ENCODE peak calls at places on chromosome 19, in nine cellular contexts. L is activated CD4-positive, CD25-positive, alpha-beta regulatory T cell; F is endothelial cell; E is ACHN; W is NCI-H2029 treated with DMSO at 0.1 percent for 48 hours; V is AG04450; X is GM03348; R is HTR-8/SVneo; M is stimulated activated CD8-positive, alpha-beta memory T cell treated with anti-CD3 and anti-CD28 coated beads, Interleukin-12 subunit alpha, Interleukin-12 subunit beta, amount 100 ng/mL, for 1 hour. N is an unnamed sample.

GRCh38 chr19:8585894-8586750 is 8.9 kb upstream of the MYO1F start:
- DNase-seq in F (peak; percentile 82), L (no peak), V (no peak), R (no peak), E (peak; percentile 15), W (no peak), M (no peak), X (peak; percentile 43), N (no peak)

GRCh38 chr19:24052811-24053210 is 34.2 kb upstream of the ZNF254 start:
- DNase-seq in M (no peak), F (no peak), E (no peak), L (no peak), X (no peak), V (no peak), W (no peak), R (no peak), N (peak; percentile 57)

GRCh38 chr19:49997709-49998108 is 27.5 kb downstream of the VRK3 start:
- DNase-seq in W (peak; percentile 14), L (no peak), V (no peak), F (peak; percentile 19), E (peak; percentile 48), R (peak; percentile 53), M (no peak), X (peak; percentile 39), N (no peak)

GRCh38 chr19:36573948-36574726 is 1.0 kb upstream of the ZNF529 start:
- DNase-seq in R (no peak), L (no peak), V (no peak), F (no peak), W (no peak), E (peak; percentile 19), M (no peak), X (no peak), N (peak; percentile 28)

GRCh38 chr19:24048261-24048660 is 38.7 kb upstream of the ZNF254 start:
- DNase-seq in F (no peak), E (no peak), M (no peak), V (no peak), W (no peak), X (no peak), L (no peak), R (no peak), N (no peak)

GRCh38 chr19:3670258-3670795 is 29.9 kb downstream of the PIP5K1C start:
- DNase-seq in F (no peak), V (peak; percentile 73), R (no peak), X (peak; percentile 94), W (no peak), L (no peak), M (no peak), E (no peak), N (peak; percentile 93)

GRCh38 chr19:49497047-49497789 is 984 bp downstream of the RPS11 start:
- DNase-seq in R (peak; percentile 37), F (no peak), L (peak; percentile 37), W (no peak), X (peak; percentile 76), M (peak; percentile 58), E (peak; percentile 42), V (no peak), N (peak; percentile 60)

GRCh38 chr19:12913011-12913561 is 6.0 kb downstream of the SYCE2 start:
- DNase-seq in X (peak; percentile 72), W (peak; percentile 98), R (no peak), M (no peak), E (no peak), L (no peak), V (peak; percentile 21), F (no peak), N (peak; percentile 72)

GRCh38 chr19:47414469-47414868 is 4.9 kb downstream of the MEIS3 start:
- DNase-seq in R (no peak), F (peak; percentile 48), E (no peak), M (no peak), X (no peak), V (no peak), W (no peak), L (no peak), N (no peak)

GRCh38 chr19:8609210-8610040 is 1.1 kb downstream of the ADAMTS10 start:
- DNase-seq in L (no peak), M (no peak), F (peak; percentile 69), W (no peak), X (peak; percentile 85), R (peak; percentile 60), E (no peak), V (no peak), N (peak; percentile 28)

GRCh38 chr19:38559428-38560401 is 58.0 kb downstream of the MAP4K1 start:
- DNase-seq in X (no peak), M (no peak), L (no peak), F (no peak), W (no peak), R (no peak), V (no peak), E (peak; percentile 65), N (peak; percentile 21)

GRCh38 chr19:1063909-1064660 is 2.9 kb upstream of the ARHGAP45 start:
- DNase-seq in V (no peak), E (no peak), R (no peak), F (no peak), X (no peak), L (no peak), W (no peak), M (no peak), N (no peak)

GRCh38 chr19:21434967-21435544 is 38.1 kb downstream of the ZNF493 start:
- DNase-seq in W (peak; percentile 53), F (no peak), X (no peak), M (no peak), E (no peak), V (no peak), R (no peak), L (no peak), N (no peak)

GRCh38 chr19:3186377-3186688 is 603 bp downstream of the NCLN start:
- DNase-seq in W (no peak), V (no peak), M (no peak), L (no peak), F (no peak), R (no peak), E (no peak), X (no peak), N (no peak)

GRCh38 chr19:5436101-5436947 is 18.9 kb upstream of the ZNRF4 start:
- DNase-seq in E (peak; percentile 40), R (peak; percentile 95), L (no peak), F (peak; percentile 88), W (no peak), M (no peak), V (peak; percentile 55), X (peak; percentile 98), N (no peak)

GRCh38 chr19:19594371-19594770 is 24.1 kb downstream of the PBX4 start:
- DNase-seq in R (no peak), W (no peak), F (no peak), V (no peak), M (no peak), X (no peak), L (no peak), E (no peak), N (no peak)

GRCh38 chr19:33796164-33797100 is at the start of gene KCTD15:
- DNase-seq in V (no peak), M (no peak), X (peak; percentile 68), W (no peak), E (peak; percentile 38), F (peak; percentile 55), L (no peak), R (no peak), N (peak; percentile 48)

GRCh38 chr19:1815605-1816529 is 3.8 kb upstream of the ATP8B3 start:
- DNase-seq in L (no peak), F (no peak), E (no peak), V (no peak), R (no peak), X (no peak), W (no peak), M (no peak), N (no peak)

GRCh38 chr19:10328558-10329429 is 4.5 kb downstream of the RAVER1 start:
- DNase-seq in E (no peak), W (no peak), M (no peak), L (no peak), R (no peak), X (no peak), V (no peak), F (no peak), N (no peak)

GRCh38 chr19:32691952-32692726 is 518 bp downstream of the NUDT19 start:
- DNase-seq in R (no peak), M (no peak), W (no peak), L (no peak), E (peak; percentile 60), F (peak; percentile 56), X (peak; percentile 84), V (no peak), N (peak; percentile 81)

GRCh38 chr19:51407631-51408131 is 9.8 kb downstream of the SIGLEC10 start:
- DNase-seq in E (no peak), L (no peak), V (no peak), F (no peak), M (no peak), R (peak; percentile 47), W (no peak), X (no peak), N (peak; percentile 16)

GRCh38 chr19:19157808-19158207 is 12.3 kb downstream of the MEF2B start:
- DNase-seq in V (no peak), E (no peak), W (no peak), L (no peak), F (no peak), R (no peak), M (no peak), X (no peak), N (no peak)

GRCh38 chr19:36805364-36805763 is 32.8 kb upstream of the ZNF850 start:
- DNase-seq in M (no peak), F (no peak), V (no peak), L (no peak), R (no peak), E (no peak), X (no peak), W (no peak), N (no peak)

GRCh38 chr19:48183356-48183755 is 12.9 kb downstream of the ZSWIM9 start:
- DNase-seq in X (no peak), R (no peak), E (no peak), M (no peak), W (no peak), L (no peak), V (no peak), F (no peak), N (no peak)